ENCODE peak calls at places on chromosomes 12 and 14, in nine cellular contexts. L is HTR-8/SVneo; V is right cardiac atrium; R is stimulated activated CD4-positive, alpha-beta T cell treated with anti-CD3 and anti-CD28 coated beads, Interleukin-15, amount 100 ng/mL, for 24 hours; Q is GM19239; E is lower leg skin; S is activated T-helper 1 cell treated with Interleukin-2 at 50 U/mL for 16 hours; C is HEK293T; J is fibroblast of pulmonary artery. M is an unnamed sample.

GRCh38 chr14:103135333-103136075 is 12.2 kb downstream of the TNFAIP2 start:
- DNase-seq in L (no peak), J (no peak), E (no peak), C (no peak), V (no peak), R (no peak), Q (no peak), S (no peak), M (no peak)

GRCh38 chr12:48349471-48349870 is 1.2 kb downstream of the ZNF641 start:
- DNase-seq in J (peak; percentile 57), E (no peak), Q (no peak), V (peak; percentile 63), L (no peak), R (no peak), C (no peak), S (no peak), M (no peak)

GRCh38 chr12:55915481-55915856 is 12.2 kb downstream of the PYM1 start:
- DNase-seq in S (no peak), E (no peak), J (no peak), R (no peak), V (no peak), C (no peak), L (no peak), Q (no peak), M (no peak)

GRCh38 chr14:105666420-105666819 is 140.0 kb downstream of the TMEM121 start:
- DNase-seq in Q (no peak), R (no peak), C (no peak), L (no peak), E (no peak), J (no peak), V (no peak), S (no peak), M (no peak)

GRCh38 chr12:91565246-91565645 is 382.6 kb upstream of the DCN start:
- DNase-seq in S (no peak), C (no peak), J (peak; percentile 40), Q (no peak), V (no peak), L (no peak), E (no peak), R (peak; percentile 50), M (peak; percentile 53)

GRCh38 chr12:92108651-92109050 is 37.0 kb downstream of the BTG1 start:
- DNase-seq in L (no peak), S (no peak), C (peak; percentile 40), J (peak; percentile 65), Q (no peak), E (no peak), V (no peak), R (no peak), M (peak; percentile 92)

GRCh38 chr12:77299910-77300772 is 234.8 kb upstream of the E2F7 start:
- DNase-seq in J (peak; percentile 58), Q (no peak), C (no peak), R (no peak), V (no peak), L (peak; percentile 23), E (no peak), S (no peak), M (peak; percentile 81)

GRCh38 chr14:55930016-55930784 is 188.0 kb upstream of the PELI2 start:
- DNase-seq in Q (no peak), C (no peak), V (no peak), S (no peak), L (no peak), E (no peak), R (no peak), J (no peak), M (no peak)

GRCh38 chr12:48031135-48031960 is 27.1 kb upstream of the COL2A1 start:
- DNase-seq in L (no peak), S (no peak), E (peak; percentile 68), J (no peak), Q (no peak), C (no peak), R (no peak), V (no peak), M (no peak)

GRCh38 chr14:34014936-34015335 is 64.1 kb upstream of the EGLN3 start:
- DNase-seq in R (no peak), C (no peak), Q (no peak), E (no peak), L (no peak), J (no peak), S (no peak), V (no peak), M (no peak)

GRCh38 chr14:40252817-40253447 is 820.7 kb upstream of the FBXO33 start:
- DNase-seq in L (no peak), R (no peak), V (no peak), Q (no peak), C (no peak), J (no peak), S (no peak), E (no peak), M (no peak)

GRCh38 chr14:78848234-78848820 is 678.2 kb downstream of the NRXN3 start:
- DNase-seq in S (no peak), V (peak; percentile 14), R (peak; percentile 20), J (peak; percentile 42), L (peak; percentile 10), E (no peak), C (peak; percentile 50), Q (peak; percentile 6), M (peak; percentile 30)

GRCh38 chr14:64089920-64090319 is 204.3 kb downstream of the ESR2 start:
- DNase-seq in L (no peak), S (no peak), C (no peak), E (no peak), J (no peak), Q (no peak), R (no peak), V (no peak), M (peak; percentile 81)

GRCh38 chr14:33484264-33484663 is 466.6 kb downstream of the EGLN3 start:
- DNase-seq in V (no peak), Q (no peak), L (no peak), R (no peak), J (peak; percentile 37), S (no peak), E (no peak), C (no peak), M (peak; percentile 24)

GRCh38 chr12:106248849-106249371 is 1.1 kb upstream of the CKAP4 start:
- DNase-seq in V (peak; percentile 33), E (no peak), S (no peak), Q (no peak), C (no peak), L (no peak), J (peak; percentile 68), R (peak; percentile 51), M (peak; percentile 78)

GRCh38 chr12:325886-326285 is 63.2 kb downstream of the KDM5A start:
- DNase-seq in L (no peak), S (no peak), R (no peak), Q (no peak), V (no peak), C (no peak), E (no peak), J (no peak), M (no peak)

GRCh38 chr12:69459477-69459876 is 10.7 kb upstream of the FRS2 start:
- DNase-seq in V (no peak), J (no peak), S (no peak), R (no peak), E (no peak), Q (no peak), C (no peak), L (no peak), M (no peak)

GRCh38 chr14:75044322-75044721 is 6.9 kb downstream of the MLH3 start:
- DNase-seq in L (peak; percentile 67), J (peak; percentile 58), Q (no peak), E (no peak), S (no peak), C (no peak), R (no peak), V (no peak), M (peak; percentile 90)

GRCh38 chr14:93207468-93208308 is 632 bp downstream of the UBR7 start:
- DNase-seq in E (no peak), C (peak; percentile 52), L (peak; percentile 63), J (peak; percentile 53), V (peak; percentile 66), S (no peak), R (peak; percentile 35), Q (no peak), M (peak; percentile 68)

GRCh38 chr12:114729731-114730130 is 45.8 kb upstream of the TBX3 start:
- DNase-seq in Q (no peak), S (no peak), C (no peak), L (no peak), J (peak; percentile 8), V (no peak), E (no peak), R (no peak), M (peak; percentile 76)